ENCODE peak calls at places on chromosomes 12 and 14, in ten cellular contexts. One of them, this sample, is unnamed.

GRCh38 chr12:21323736-21324135 is 11.0 kb downstream of the SLCO1A2 start:
- ATAC-seq in HepG2: no peak
- ATAC-seq in central memory CD8-positive, alpha-beta T cell: no peak
- ATAC-seq in naive thymus-derived CD8-positive, alpha-beta T cell: no peak
- ATAC-seq in left ventricle myocardium superior: no peak
- ATAC-seq in Panc1: no peak
- ATAC-seq in PC-3: no peak
- ATAC-seq in A549: no peak
- ATAC-seq in K562: no peak
- ATAC-seq in activated naive CD4-positive, alpha-beta T cell treated with anti-CD3 and anti-CD28 coated beads, Interleukin-2, amount 50 U/mL, for 72 hours: no peak
- ATAC-seq in this sample: no peak

GRCh38 chr14:35704793-35705493 is 104.2 kb downstream of the RALGAPA1 start:
- ATAC-seq in HepG2: no peak
- ATAC-seq in central memory CD8-positive, alpha-beta T cell: no peak
- ATAC-seq in naive thymus-derived CD8-positive, alpha-beta T cell: no peak
- ATAC-seq in left ventricle myocardium superior: no peak
- ATAC-seq in Panc1: no peak
- ATAC-seq in PC-3: no peak
- ATAC-seq in A549: no peak
- ATAC-seq in K562: no peak
- ATAC-seq in activated naive CD4-positive, alpha-beta T cell treated with anti-CD3 and anti-CD28 coated beads, Interleukin-2, amount 50 U/mL, for 72 hours: peak
- ATAC-seq in this sample: no peak

GRCh38 chr14:85909581-85909980 is 379.6 kb downstream of the FLRT2 start:
- ATAC-seq in HepG2: no peak
- ATAC-seq in central memory CD8-positive, alpha-beta T cell: no peak
- ATAC-seq in naive thymus-derived CD8-positive, alpha-beta T cell: no peak
- ATAC-seq in left ventricle myocardium superior: no peak
- ATAC-seq in Panc1: no peak
- ATAC-seq in PC-3: no peak
- ATAC-seq in A549: no peak
- ATAC-seq in K562: no peak
- ATAC-seq in activated naive CD4-positive, alpha-beta T cell treated with anti-CD3 and anti-CD28 coated beads, Interleukin-2, amount 50 U/mL, for 72 hours: no peak
- ATAC-seq in this sample: no peak

GRCh38 chr14:77892381-77892871 is 92.5 kb downstream of the ADCK1 start:
- ATAC-seq in HepG2: no peak
- ATAC-seq in central memory CD8-positive, alpha-beta T cell: no peak
- ATAC-seq in naive thymus-derived CD8-positive, alpha-beta T cell: no peak
- ATAC-seq in left ventricle myocardium superior: peak
- ATAC-seq in Panc1: no peak
- ATAC-seq in PC-3: peak
- ATAC-seq in A549: no peak
- ATAC-seq in K562: peak
- ATAC-seq in activated naive CD4-positive, alpha-beta T cell treated with anti-CD3 and anti-CD28 coated beads, Interleukin-2, amount 50 U/mL, for 72 hours: no peak
- ATAC-seq in this sample: no peak

GRCh38 chr12:70040141-70040540 is 203.1 kb upstream of the CNOT2 start:
- ATAC-seq in HepG2: no peak
- ATAC-seq in central memory CD8-positive, alpha-beta T cell: no peak
- ATAC-seq in naive thymus-derived CD8-positive, alpha-beta T cell: no peak
- ATAC-seq in left ventricle myocardium superior: peak
- ATAC-seq in Panc1: no peak
- ATAC-seq in PC-3: no peak
- ATAC-seq in A549: no peak
- ATAC-seq in K562: no peak
- ATAC-seq in activated naive CD4-positive, alpha-beta T cell treated with anti-CD3 and anti-CD28 coated beads, Interleukin-2, amount 50 U/mL, for 72 hours: no peak
- ATAC-seq in this sample: no peak

GRCh38 chr12:92297932-92298681 is 152.5 kb upstream of the BTG1 start:
- ATAC-seq in HepG2: no peak
- ATAC-seq in central memory CD8-positive, alpha-beta T cell: peak
- ATAC-seq in naive thymus-derived CD8-positive, alpha-beta T cell: peak
- ATAC-seq in left ventricle myocardium superior: peak
- ATAC-seq in Panc1: no peak
- ATAC-seq in PC-3: no peak
- ATAC-seq in A549: no peak
- ATAC-seq in K562: no peak
- ATAC-seq in activated naive CD4-positive, alpha-beta T cell treated with anti-CD3 and anti-CD28 coated beads, Interleukin-2, amount 50 U/mL, for 72 hours: peak
- ATAC-seq in this sample: no peak

GRCh38 chr14:32590157-32590556 is 261.1 kb downstream of the AKAP6 start:
- ATAC-seq in HepG2: no peak
- ATAC-seq in central memory CD8-positive, alpha-beta T cell: no peak
- ATAC-seq in naive thymus-derived CD8-positive, alpha-beta T cell: no peak
- ATAC-seq in left ventricle myocardium superior: peak
- ATAC-seq in Panc1: no peak
- ATAC-seq in PC-3: no peak
- ATAC-seq in A549: no peak
- ATAC-seq in K562: no peak
- ATAC-seq in activated naive CD4-positive, alpha-beta T cell treated with anti-CD3 and anti-CD28 coated beads, Interleukin-2, amount 50 U/mL, for 72 hours: no peak
- ATAC-seq in this sample: no peak

GRCh38 chr12:9718968-9719367 is 13.9 kb downstream of the CLECL1 start:
- ATAC-seq in HepG2: peak
- ATAC-seq in central memory CD8-positive, alpha-beta T cell: no peak
- ATAC-seq in naive thymus-derived CD8-positive, alpha-beta T cell: no peak
- ATAC-seq in left ventricle myocardium superior: no peak
- ATAC-seq in Panc1: no peak
- ATAC-seq in PC-3: no peak
- ATAC-seq in A549: no peak
- ATAC-seq in K562: no peak
- ATAC-seq in activated naive CD4-positive, alpha-beta T cell treated with anti-CD3 and anti-CD28 coated beads, Interleukin-2, amount 50 U/mL, for 72 hours: no peak
- ATAC-seq in this sample: no peak

GRCh38 chr14:51386411-51386810 is 146.4 kb downstream of the TMX1 start:
- ATAC-seq in HepG2: no peak
- ATAC-seq in central memory CD8-positive, alpha-beta T cell: no peak
- ATAC-seq in naive thymus-derived CD8-positive, alpha-beta T cell: no peak
- ATAC-seq in left ventricle myocardium superior: peak
- ATAC-seq in Panc1: no peak
- ATAC-seq in PC-3: no peak
- ATAC-seq in A549: no peak
- ATAC-seq in K562: no peak
- ATAC-seq in activated naive CD4-positive, alpha-beta T cell treated with anti-CD3 and anti-CD28 coated beads, Interleukin-2, amount 50 U/mL, for 72 hours: no peak
- ATAC-seq in this sample: no peak

GRCh38 chr12:51941669-51942455 is 9.6 kb upstream of the ACVR1B start:
- ATAC-seq in HepG2: peak
- ATAC-seq in central memory CD8-positive, alpha-beta T cell: no peak
- ATAC-seq in naive thymus-derived CD8-positive, alpha-beta T cell: no peak
- ATAC-seq in left ventricle myocardium superior: peak
- ATAC-seq in Panc1: no peak
- ATAC-seq in PC-3: no peak
- ATAC-seq in A549: no peak
- ATAC-seq in K562: no peak
- ATAC-seq in activated naive CD4-positive, alpha-beta T cell treated with anti-CD3 and anti-CD28 coated beads, Interleukin-2, amount 50 U/mL, for 72 hours: no peak
- ATAC-seq in this sample: peak

GRCh38 chr12:12813120-12814101 is at the start of gene DDX47:
- ATAC-seq in HepG2: peak
- ATAC-seq in central memory CD8-positive, alpha-beta T cell: peak
- ATAC-seq in naive thymus-derived CD8-positive, alpha-beta T cell: peak
- ATAC-seq in left ventricle myocardium superior: peak
- ATAC-seq in Panc1: peak
- ATAC-seq in PC-3: peak
- ATAC-seq in A549: peak
- ATAC-seq in K562: peak
- ATAC-seq in activated naive CD4-positive, alpha-beta T cell treated with anti-CD3 and anti-CD28 coated beads, Interleukin-2, amount 50 U/mL, for 72 hours: peak
- ATAC-seq in this sample: peak